ENCODE peak calls at places on chromosome 6, in five cellular contexts. M is choroid plexus epithelial cell; O is CD4-positive, alpha-beta T cell; S is heart left ventricle; I is B cell. L is an unnamed sample.

GRCh38 chr6:84581494-84582259 is 182.7 kb downstream of the TBX18 start:
- DNase-seq in M (peak), O (no peak), S (no peak), I (no peak), L (no peak)

GRCh38 chr6:13422601-13423247 is 64.7 kb downstream of the GFOD1 start:
- DNase-seq in M (peak), O (no peak), S (no peak), I (no peak), L (no peak)

GRCh38 chr6:80165143-80165542 is 58.7 kb downstream of the BCKDHB start:
- DNase-seq in M (peak), O (no peak), S (no peak), I (no peak), L (no peak)

GRCh38 chr6:111710439-111710838 is 104.8 kb upstream of the TRAF3IP2 start:
- DNase-seq in M (no peak), O (no peak), S (no peak), I (no peak), L (no peak)

GRCh38 chr6:107186047-107186446 is 70.7 kb upstream of the BEND3 start:
- DNase-seq in M (no peak), O (no peak), S (no peak), I (no peak), L (no peak)

GRCh38 chr6:107819976-107820551 is 4.0 kb downstream of the SCML4 start:
- DNase-seq in M (peak), O (peak), S (no peak), I (no peak), L (no peak)

GRCh38 chr6:132812756-132813172 is 1.6 kb upstream of the RPS12 start:
- DNase-seq in M (no peak), O (no peak), S (no peak), I (no peak), L (no peak)

GRCh38 chr6:30196376-30196775 is 16.8 kb downstream of the TRIM26 start:
- DNase-seq in M (no peak), O (no peak), S (no peak), I (no peak), L (no peak)

GRCh38 chr6:108746841-108747575 is 101.2 kb upstream of the ARMC2 start:
- DNase-seq in M (no peak), O (no peak), S (no peak), I (no peak), L (no peak)

GRCh38 chr6:154448448-154449096 is 61.9 kb downstream of the CNKSR3 start:
- DNase-seq in M (peak), O (no peak), S (no peak), I (no peak), L (no peak)

GRCh38 chr6:3748726-3749389 is 2.7 kb downstream of the PXDC1 start:
- DNase-seq in M (no peak), O (no peak), S (no peak), I (no peak), L (no peak)

GRCh38 chr6:155142902-155143609 is 120.8 kb upstream of the CLDN20 start:
- DNase-seq in M (peak), O (no peak), S (no peak), I (no peak), L (no peak)

GRCh38 chr6:105898286-105898685 is 187.8 kb upstream of the PRDM1 start:
- DNase-seq in M (peak), O (no peak), S (no peak), I (no peak), L (no peak)

GRCh38 chr6:84103029-84103428 is 69.5 kb downstream of the MRAP2 start:
- DNase-seq in M (no peak), O (no peak), S (no peak), I (no peak), L (no peak)

GRCh38 chr6:80132942-80133517 is 26.6 kb downstream of the BCKDHB start:
- DNase-seq in M (peak), O (peak), S (no peak), I (peak), L (no peak)

GRCh38 chr6:162404926-162405325 is 322.6 kb downstream of the PRKN start:
- DNase-seq in M (peak), O (no peak), S (no peak), I (no peak), L (no peak)

GRCh38 chr6:106475280-106475679 is 114.8 kb downstream of the CRYBG1 start:
- DNase-seq in M (no peak), O (no peak), S (no peak), I (no peak), L (no peak)

GRCh38 chr6:69416739-69417138 is 380.1 kb downstream of the LMBRD1 start:
- DNase-seq in M (peak), O (no peak), S (no peak), I (no peak), L (no peak)

GRCh38 chr6:6661684-6662083 is 73.2 kb downstream of the LY86 start:
- DNase-seq in M (peak), O (no peak), S (no peak), I (no peak), L (no peak)

GRCh38 chr6:52650946-52651345 is 20.0 kb upstream of the TMEM14A start:
- DNase-seq in M (peak), O (no peak), S (no peak), I (no peak), L (no peak)

GRCh38 chr6:45148278-45148677 is 179.9 kb upstream of the RUNX2 start:
- DNase-seq in M (peak), O (no peak), S (no peak), I (no peak), L (no peak)

GRCh38 chr6:75282706-75283105 is 1.9 kb downstream of the TMEM30A start:
- DNase-seq in M (no peak), O (no peak), S (no peak), I (no peak), L (no peak)

GRCh38 chr6:111722220-111722731 is 116.6 kb upstream of the TRAF3IP2 start:
- DNase-seq in M (peak), O (no peak), S (no peak), I (no peak), L (no peak)

GRCh38 chr6:144411506-144412165 is 126.5 kb downstream of the UTRN start:
- DNase-seq in M (no peak), O (no peak), S (no peak), I (no peak), L (no peak)

GRCh38 chr6:105982761-105983600 is 103.2 kb upstream of the PRDM1 start:
- DNase-seq in M (no peak), O (no peak), S (no peak), I (no peak), L (no peak)

GRCh38 chr6:26383624-26384417 is 913 bp downstream of the BTN2A2 start:
- DNase-seq in M (peak), O (no peak), S (no peak), I (peak), L (peak)

GRCh38 chr6:26432622-26433021 is 7.7 kb upstream of the BTN3A3 start:
- DNase-seq in M (peak), O (no peak), S (no peak), I (no peak), L (no peak)

GRCh38 chr6:3341467-3341866 is 82.7 kb downstream of the PSMG4 start:
- DNase-seq in M (peak), O (no peak), S (no peak), I (no peak), L (no peak)

GRCh38 chr6:158805698-158806373 is 13.3 kb downstream of the EZR start:
- DNase-seq in M (no peak), O (no peak), S (no peak), I (no peak), L (no peak)

GRCh38 chr6:158810149-158811095 is 8.7 kb downstream of the EZR start:
- DNase-seq in M (no peak), O (no peak), S (no peak), I (no peak), L (no peak)

GRCh38 chr6:158808442-158808833 is 10.7 kb downstream of the EZR start:
- DNase-seq in M (no peak), O (no peak), S (no peak), I (no peak), L (no peak)

GRCh38 chr6:158808918-158809678 is 10.1 kb downstream of the EZR start:
- DNase-seq in M (no peak), O (peak), S (no peak), I (peak), L (no peak)

DNA sequence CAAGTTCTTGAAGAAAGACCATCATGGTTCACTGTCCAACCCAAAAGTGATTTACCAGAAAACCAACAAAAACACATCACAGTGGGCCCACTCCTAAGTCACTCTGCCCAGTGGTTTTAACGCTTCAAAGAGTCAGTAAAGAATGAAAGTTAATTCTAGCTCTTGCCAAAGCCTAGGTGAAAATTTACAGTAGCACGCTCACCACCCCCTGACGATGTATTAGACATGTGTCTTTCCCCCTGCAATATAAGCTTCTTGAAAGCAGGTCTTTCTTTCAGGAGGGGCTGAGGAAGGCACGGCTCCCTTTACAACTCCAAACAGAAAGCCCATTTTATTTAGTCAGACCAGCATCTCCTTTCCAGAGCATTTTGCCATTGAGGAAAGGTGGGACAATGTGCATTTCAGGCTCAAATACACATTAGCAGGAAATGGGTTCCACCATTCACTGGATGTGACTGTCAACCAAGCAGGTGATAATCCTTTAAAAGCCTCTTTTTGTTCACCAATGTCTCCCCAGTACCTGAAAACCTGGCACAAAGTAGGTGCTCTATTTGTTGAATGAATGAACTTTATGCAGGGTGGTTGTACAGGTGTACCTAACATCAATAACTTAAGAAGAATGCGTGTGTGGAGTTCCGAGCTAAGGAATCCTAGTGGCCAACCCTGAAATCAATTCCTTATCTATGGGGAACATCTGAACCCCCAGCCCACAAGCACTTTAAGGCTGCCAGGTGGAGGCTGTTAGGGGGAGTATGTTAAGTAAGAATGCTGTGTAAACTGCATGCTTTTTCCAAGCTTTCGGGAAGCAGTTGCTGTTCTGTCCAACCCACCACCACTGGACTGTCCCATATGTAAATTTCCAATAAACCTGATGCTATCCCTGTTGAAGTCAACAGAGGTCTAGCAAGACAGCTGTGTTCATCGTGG is 11.4 kb downstream of the EZR start:
- DNase-seq in M (no peak), O (no peak), S (no peak), I (no peak), L (no peak)
- TF ChIP-seq CTCF in M (no peak), O (no peak), S (no peak), I (no peak), L (no peak)

GRCh38 chr6:167208819-167209576 is 51.2 kb upstream of the GPR31 start:
- DNase-seq in M (no peak), O (no peak), S (no peak), I (no peak), L (no peak)
- TF ChIP-seq CTCF in M (no peak), O (no peak), S (no peak), I (no peak), L (no peak)

GRCh38 chr6:39904946-39905639 is 29.2 kb downstream of the MOCS1 start:
- DNase-seq in M (no peak), O (no peak), S (no peak), I (no peak), L (no peak)
- TF ChIP-seq CTCF in M (peak), O (no peak), S (no peak), I (no peak), L (no peak)

GRCh38 chr6:11496152-11497060 is 41.1 kb upstream of the TMEM170B start:
- DNase-seq in M (peak), O (peak), S (no peak), I (peak), L (peak)
- TF ChIP-seq CTCF in M (peak), O (peak), S (peak), I (peak), L (peak)

DNA sequence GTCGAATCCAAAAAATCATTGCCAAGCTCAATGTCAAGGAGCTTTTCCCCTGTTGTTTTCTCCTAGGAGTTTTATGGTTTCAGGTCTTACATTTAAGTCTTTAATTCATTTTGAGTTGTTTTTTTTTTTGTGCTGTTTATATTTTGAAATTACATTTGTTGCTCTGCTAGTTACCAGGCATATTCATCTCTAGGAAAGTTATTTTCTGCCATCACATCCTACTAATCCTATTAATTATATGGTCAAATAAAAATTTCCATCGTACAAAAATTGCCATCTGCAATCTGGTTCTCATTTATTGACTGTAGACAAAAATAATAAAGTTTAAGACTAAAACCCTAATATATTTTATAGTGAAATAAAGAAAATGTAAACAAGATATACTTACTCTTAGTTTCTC is 103.9 kb upstream of the FAM184A start:
- DNase-seq in M (no peak), O (no peak), S (no peak), I (no peak), L (no peak)
- TF ChIP-seq CTCF in M (no peak), O (no peak), S (no peak), I (no peak), L (no peak)

DNA sequence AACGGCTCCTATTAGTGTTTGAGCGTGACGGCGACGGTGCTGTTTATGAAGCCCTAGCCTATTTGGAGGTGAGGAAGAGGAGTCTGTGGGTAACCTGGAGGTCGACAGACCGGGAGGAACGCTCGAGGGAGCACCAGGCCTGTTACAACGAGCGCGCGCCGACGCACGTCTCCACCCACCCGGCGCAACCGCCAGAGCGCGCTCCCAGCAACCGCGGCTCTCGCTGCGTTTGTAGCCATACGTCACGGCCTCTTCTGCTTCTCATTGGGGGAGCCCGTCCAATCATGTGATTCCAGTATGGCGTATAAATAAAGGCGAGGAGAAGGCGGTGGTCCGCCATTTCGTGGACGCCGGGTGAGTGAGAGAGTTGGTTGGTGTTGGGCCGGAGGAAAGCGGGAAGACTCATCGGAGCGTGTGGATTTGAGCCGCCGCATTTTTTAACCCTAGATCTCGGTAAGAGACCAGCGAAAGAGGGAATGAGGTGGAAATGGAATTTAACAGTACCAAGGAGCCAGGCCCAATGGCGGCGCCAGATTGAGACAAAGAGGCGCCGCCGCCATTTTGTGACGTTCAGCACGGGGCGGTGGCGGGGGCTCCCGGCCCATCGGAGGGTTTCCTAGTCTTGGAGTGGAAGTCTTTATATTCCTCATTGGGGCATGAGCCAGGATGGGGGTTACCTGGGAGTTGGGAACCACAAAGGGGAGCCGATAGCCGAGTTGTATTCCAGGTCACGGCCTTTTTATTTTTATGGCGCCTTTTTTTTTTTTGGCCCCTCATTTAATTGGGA is at the start of gene SRSF3:
- DNase-seq in M (peak), O (peak), S (peak), I (peak), L (peak)
- TF ChIP-seq CTCF in M (peak), O (peak), S (peak), I (peak), L (no peak)

GRCh38 chr6:28491984-28492317 is 23.6 kb downstream of the GPX6 start:
- DNase-seq in M (no peak), O (no peak), S (no peak), I (no peak), L (no peak)

GRCh38 chr6:28497893-28498292 is 17.7 kb downstream of the GPX6 start:
- DNase-seq in M (no peak), O (no peak), S (no peak), I (no peak), L (no peak)

GRCh38 chr6:28501259-28501658 is 14.3 kb downstream of the GPX6 start:
- DNase-seq in M (no peak), O (no peak), S (no peak), I (no peak), L (no peak)

GRCh38 chr6:28497306-28497705 is 18.3 kb downstream of the GPX6 start:
- DNase-seq in M (no peak), O (no peak), S (no peak), I (no peak), L (no peak)

DNA sequence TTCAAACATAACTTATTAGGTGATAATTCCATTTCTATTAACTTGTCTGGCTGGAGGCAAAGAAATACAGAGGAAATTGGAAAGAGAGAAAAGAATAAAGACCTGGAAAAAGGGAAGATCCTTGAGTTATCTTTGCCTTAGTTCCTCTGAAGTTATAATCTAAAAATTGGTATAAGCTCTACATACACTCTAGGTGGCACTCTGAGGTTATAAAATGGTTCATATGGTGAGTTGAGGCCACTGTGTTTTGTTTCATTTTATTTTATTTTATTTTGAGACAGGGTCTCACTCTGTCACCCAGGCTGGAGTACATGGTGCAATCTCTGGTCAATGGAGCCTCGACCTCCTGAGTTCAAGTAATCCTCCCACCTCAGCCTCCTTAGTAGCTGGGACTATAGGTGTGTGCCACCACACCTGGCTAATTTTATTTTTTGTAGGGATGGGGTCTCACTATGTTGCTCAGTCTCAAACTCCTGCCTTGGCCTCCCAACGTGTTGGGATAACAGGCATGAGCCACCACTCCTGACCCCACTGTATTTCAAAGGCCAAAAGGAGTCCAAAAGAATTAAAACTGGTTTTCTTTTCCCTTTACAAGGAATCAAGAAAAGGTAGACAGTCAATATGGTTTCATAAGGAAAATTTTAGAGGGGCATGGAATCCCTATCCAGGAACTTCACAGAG is 19.4 kb downstream of the GPX6 start:
- DNase-seq in M (peak), O (no peak), S (no peak), I (no peak), L (no peak)
- TF ChIP-seq CTCF in M (peak), O (peak), S (no peak), I (no peak), L (no peak)

L was measured in natural killer cell.